ENCODE peak calls at places on chromosomes 11 and 22, in nine cellular contexts. One of them, this sample, is unnamed.

GRCh38 chr22:27941143-27941542 is 22.1 kb upstream of the PITPNB start:
- DNase-seq in COR-L47: no peak
- DNase-seq in activated naive CD4-positive, alpha-beta T cell treated with Interleukin-2 at 50 U/mL for 16 hours: no peak
- DNase-seq in NB4: no peak
- DNase-seq in amniotic stem cell: no peak
- DNase-seq in activated T-cell treated with anti-CD3 and anti-CD28 coated beads for 1 hour: no peak
- DNase-seq in choroid plexus epithelial cell: no peak
- DNase-seq in HEK293T: no peak
- DNase-seq in NCI-H510A treated with DMSO at 0.1 percent for 48 hours: no peak
- DNase-seq in this sample: no peak

GRCh38 chr11:130904380-130904779 is 11.9 kb downstream of the SNX19 start:
- DNase-seq in COR-L47: no peak
- DNase-seq in HEK293T: peak
- DNase-seq in amniotic stem cell: no peak
- DNase-seq in activated T-cell treated with anti-CD3 and anti-CD28 coated beads for 1 hour: no peak
- DNase-seq in NCI-H510A treated with DMSO at 0.1 percent for 48 hours: no peak
- DNase-seq in activated naive CD4-positive, alpha-beta T cell treated with Interleukin-2 at 50 U/mL for 16 hours: no peak
- DNase-seq in choroid plexus epithelial cell: peak
- DNase-seq in NB4: no peak
- DNase-seq in this sample: no peak

GRCh38 chr22:35966314-35967045 is 62.1 kb downstream of the RBFOX2 start:
- DNase-seq in NCI-H510A treated with DMSO at 0.1 percent for 48 hours: no peak
- DNase-seq in COR-L47: no peak
- DNase-seq in activated naive CD4-positive, alpha-beta T cell treated with Interleukin-2 at 50 U/mL for 16 hours: no peak
- DNase-seq in HEK293T: no peak
- DNase-seq in activated T-cell treated with anti-CD3 and anti-CD28 coated beads for 1 hour: no peak
- DNase-seq in amniotic stem cell: no peak
- DNase-seq in choroid plexus epithelial cell: no peak
- DNase-seq in NB4: no peak
- DNase-seq in this sample: no peak

GRCh38 chr22:31637938-31638618 is 23.9 kb downstream of the PISD start:
- DNase-seq in HEK293T: no peak
- DNase-seq in choroid plexus epithelial cell: no peak
- DNase-seq in activated naive CD4-positive, alpha-beta T cell treated with Interleukin-2 at 50 U/mL for 16 hours: no peak
- DNase-seq in NCI-H510A treated with DMSO at 0.1 percent for 48 hours: no peak
- DNase-seq in activated T-cell treated with anti-CD3 and anti-CD28 coated beads for 1 hour: no peak
- DNase-seq in amniotic stem cell: no peak
- DNase-seq in NB4: peak
- DNase-seq in COR-L47: no peak
- DNase-seq in this sample: no peak

GRCh38 chr22:20582171-20582511 is 74.7 kb downstream of the MED15 start:
- DNase-seq in amniotic stem cell: no peak
- DNase-seq in HEK293T: no peak
- DNase-seq in activated naive CD4-positive, alpha-beta T cell treated with Interleukin-2 at 50 U/mL for 16 hours: no peak
- DNase-seq in NCI-H510A treated with DMSO at 0.1 percent for 48 hours: no peak
- DNase-seq in choroid plexus epithelial cell: no peak
- DNase-seq in COR-L47: no peak
- DNase-seq in activated T-cell treated with anti-CD3 and anti-CD28 coated beads for 1 hour: no peak
- DNase-seq in NB4: no peak
- DNase-seq in this sample: no peak

GRCh38 chr11:62143727-62144126 is 19.9 kb downstream of the INCENP start:
- DNase-seq in activated naive CD4-positive, alpha-beta T cell treated with Interleukin-2 at 50 U/mL for 16 hours: no peak
- DNase-seq in amniotic stem cell: no peak
- DNase-seq in COR-L47: no peak
- DNase-seq in NCI-H510A treated with DMSO at 0.1 percent for 48 hours: no peak
- DNase-seq in NB4: no peak
- DNase-seq in HEK293T: no peak
- DNase-seq in activated T-cell treated with anti-CD3 and anti-CD28 coated beads for 1 hour: no peak
- DNase-seq in choroid plexus epithelial cell: no peak
- DNase-seq in this sample: no peak

GRCh38 chr11:69700278-69701140 is 3.3 kb downstream of the FGF19 start:
- DNase-seq in HEK293T: peak
- DNase-seq in amniotic stem cell: no peak
- DNase-seq in NB4: no peak
- DNase-seq in NCI-H510A treated with DMSO at 0.1 percent for 48 hours: peak
- DNase-seq in COR-L47: peak
- DNase-seq in activated T-cell treated with anti-CD3 and anti-CD28 coated beads for 1 hour: no peak
- DNase-seq in choroid plexus epithelial cell: peak
- DNase-seq in activated naive CD4-positive, alpha-beta T cell treated with Interleukin-2 at 50 U/mL for 16 hours: no peak
- DNase-seq in this sample: no peak

GRCh38 chr11:71117311-71117710 is 135.1 kb downstream of the SHANK2 start:
- DNase-seq in NCI-H510A treated with DMSO at 0.1 percent for 48 hours: no peak
- DNase-seq in COR-L47: no peak
- DNase-seq in activated naive CD4-positive, alpha-beta T cell treated with Interleukin-2 at 50 U/mL for 16 hours: no peak
- DNase-seq in NB4: no peak
- DNase-seq in choroid plexus epithelial cell: no peak
- DNase-seq in amniotic stem cell: no peak
- DNase-seq in activated T-cell treated with anti-CD3 and anti-CD28 coated beads for 1 hour: no peak
- DNase-seq in HEK293T: no peak
- DNase-seq in this sample: no peak

GRCh38 chr11:69949327-69949726 is 128.8 kb upstream of the ANO1 start:
- DNase-seq in choroid plexus epithelial cell: peak
- DNase-seq in COR-L47: no peak
- DNase-seq in NCI-H510A treated with DMSO at 0.1 percent for 48 hours: no peak
- DNase-seq in amniotic stem cell: peak
- DNase-seq in activated naive CD4-positive, alpha-beta T cell treated with Interleukin-2 at 50 U/mL for 16 hours: no peak
- DNase-seq in activated T-cell treated with anti-CD3 and anti-CD28 coated beads for 1 hour: no peak
- DNase-seq in HEK293T: no peak
- DNase-seq in NB4: no peak
- DNase-seq in this sample: no peak

GRCh38 chr22:36536717-36537116 is 7.8 kb upstream of the EIF3D start:
- DNase-seq in NCI-H510A treated with DMSO at 0.1 percent for 48 hours: peak
- DNase-seq in activated naive CD4-positive, alpha-beta T cell treated with Interleukin-2 at 50 U/mL for 16 hours: no peak
- DNase-seq in COR-L47: peak
- DNase-seq in HEK293T: no peak
- DNase-seq in activated T-cell treated with anti-CD3 and anti-CD28 coated beads for 1 hour: no peak
- DNase-seq in amniotic stem cell: no peak
- DNase-seq in choroid plexus epithelial cell: no peak
- DNase-seq in NB4: no peak
- DNase-seq in this sample: no peak

GRCh38 chr11:102639656-102640055 is 14.5 kb upstream of the MMP20 start:
- DNase-seq in COR-L47: no peak
- DNase-seq in activated T-cell treated with anti-CD3 and anti-CD28 coated beads for 1 hour: no peak
- DNase-seq in NCI-H510A treated with DMSO at 0.1 percent for 48 hours: no peak
- DNase-seq in HEK293T: no peak
- DNase-seq in amniotic stem cell: no peak
- DNase-seq in NB4: no peak
- DNase-seq in activated naive CD4-positive, alpha-beta T cell treated with Interleukin-2 at 50 U/mL for 16 hours: no peak
- DNase-seq in choroid plexus epithelial cell: no peak
- DNase-seq in this sample: no peak

GRCh38 chr11:125262825-125263218 is 98.3 kb downstream of the PKNOX2 start:
- DNase-seq in activated naive CD4-positive, alpha-beta T cell treated with Interleukin-2 at 50 U/mL for 16 hours: no peak
- DNase-seq in COR-L47: no peak
- DNase-seq in choroid plexus epithelial cell: peak
- DNase-seq in HEK293T: no peak
- DNase-seq in NCI-H510A treated with DMSO at 0.1 percent for 48 hours: no peak
- DNase-seq in activated T-cell treated with anti-CD3 and anti-CD28 coated beads for 1 hour: no peak
- DNase-seq in NB4: no peak
- DNase-seq in amniotic stem cell: no peak
- DNase-seq in this sample: no peak

GRCh38 chr11:130383363-130384168 is 44.8 kb downstream of the ADAMTS8 start:
- DNase-seq in choroid plexus epithelial cell: peak
- DNase-seq in NB4: peak
- DNase-seq in COR-L47: no peak
- DNase-seq in HEK293T: no peak
- DNase-seq in NCI-H510A treated with DMSO at 0.1 percent for 48 hours: no peak
- DNase-seq in activated naive CD4-positive, alpha-beta T cell treated with Interleukin-2 at 50 U/mL for 16 hours: no peak
- DNase-seq in amniotic stem cell: peak
- DNase-seq in activated T-cell treated with anti-CD3 and anti-CD28 coated beads for 1 hour: no peak
- DNase-seq in this sample: no peak

GRCh38 chr22:30416403-30416802 is 9.2 kb upstream of the MTFP1 start:
- DNase-seq in activated T-cell treated with anti-CD3 and anti-CD28 coated beads for 1 hour: no peak
- DNase-seq in COR-L47: no peak
- DNase-seq in NCI-H510A treated with DMSO at 0.1 percent for 48 hours: no peak
- DNase-seq in amniotic stem cell: no peak
- DNase-seq in choroid plexus epithelial cell: peak
- DNase-seq in activated naive CD4-positive, alpha-beta T cell treated with Interleukin-2 at 50 U/mL for 16 hours: no peak
- DNase-seq in NB4: no peak
- DNase-seq in HEK293T: no peak
- DNase-seq in this sample: no peak

GRCh38 chr22:33082221-33082620 is 24.0 kb upstream of the SYN3 start:
- DNase-seq in amniotic stem cell: no peak
- DNase-seq in COR-L47: no peak
- DNase-seq in HEK293T: no peak
- DNase-seq in activated naive CD4-positive, alpha-beta T cell treated with Interleukin-2 at 50 U/mL for 16 hours: no peak
- DNase-seq in choroid plexus epithelial cell: no peak
- DNase-seq in NCI-H510A treated with DMSO at 0.1 percent for 48 hours: no peak
- DNase-seq in NB4: no peak
- DNase-seq in activated T-cell treated with anti-CD3 and anti-CD28 coated beads for 1 hour: no peak
- DNase-seq in this sample: no peak

GRCh38 chr22:49767355-49768062 is 60.2 kb downstream of the BRD1 start:
- DNase-seq in NCI-H510A treated with DMSO at 0.1 percent for 48 hours: peak
- DNase-seq in NB4: peak
- DNase-seq in amniotic stem cell: no peak
- DNase-seq in activated T-cell treated with anti-CD3 and anti-CD28 coated beads for 1 hour: no peak
- DNase-seq in choroid plexus epithelial cell: peak
- DNase-seq in activated naive CD4-positive, alpha-beta T cell treated with Interleukin-2 at 50 U/mL for 16 hours: peak
- DNase-seq in HEK293T: peak
- DNase-seq in COR-L47: no peak
- DNase-seq in this sample: peak

GRCh38 chr11:13238879-13239514 is 38.6 kb upstream of the BMAL1 start:
- DNase-seq in activated T-cell treated with anti-CD3 and anti-CD28 coated beads for 1 hour: peak
- DNase-seq in COR-L47: peak
- DNase-seq in activated naive CD4-positive, alpha-beta T cell treated with Interleukin-2 at 50 U/mL for 16 hours: peak
- DNase-seq in HEK293T: peak
- DNase-seq in amniotic stem cell: no peak
- DNase-seq in NB4: peak
- DNase-seq in NCI-H510A treated with DMSO at 0.1 percent for 48 hours: peak
- DNase-seq in choroid plexus epithelial cell: peak
- DNase-seq in this sample: no peak

GRCh38 chr11:7638710-7639642 is 34.3 kb downstream of the CYB5R2 start:
- DNase-seq in NCI-H510A treated with DMSO at 0.1 percent for 48 hours: no peak
- DNase-seq in choroid plexus epithelial cell: no peak
- DNase-seq in HEK293T: no peak
- DNase-seq in amniotic stem cell: no peak
- DNase-seq in COR-L47: no peak
- DNase-seq in NB4: no peak
- DNase-seq in activated naive CD4-positive, alpha-beta T cell treated with Interleukin-2 at 50 U/mL for 16 hours: no peak
- DNase-seq in activated T-cell treated with anti-CD3 and anti-CD28 coated beads for 1 hour: no peak
- DNase-seq in this sample: no peak

GRCh38 chr11:78030429-78031325 is 7.6 kb upstream of the KCTD14 start:
- DNase-seq in amniotic stem cell: no peak
- DNase-seq in choroid plexus epithelial cell: peak
- DNase-seq in NCI-H510A treated with DMSO at 0.1 percent for 48 hours: peak
- DNase-seq in activated naive CD4-positive, alpha-beta T cell treated with Interleukin-2 at 50 U/mL for 16 hours: no peak
- DNase-seq in NB4: no peak
- DNase-seq in HEK293T: no peak
- DNase-seq in COR-L47: peak
- DNase-seq in activated T-cell treated with anti-CD3 and anti-CD28 coated beads for 1 hour: no peak
- DNase-seq in this sample: no peak

GRCh38 chr22:39556970-39557811 is 13.4 kb upstream of the CACNA1I start:
- DNase-seq in choroid plexus epithelial cell: peak
- DNase-seq in HEK293T: peak
- DNase-seq in activated T-cell treated with anti-CD3 and anti-CD28 coated beads for 1 hour: peak
- DNase-seq in NCI-H510A treated with DMSO at 0.1 percent for 48 hours: no peak
- DNase-seq in activated naive CD4-positive, alpha-beta T cell treated with Interleukin-2 at 50 U/mL for 16 hours: peak
- DNase-seq in amniotic stem cell: no peak
- DNase-seq in COR-L47: peak
- DNase-seq in NB4: no peak
- DNase-seq in this sample: no peak

GRCh38 chr11:88064097-88064705 is 111.0 kb downstream of the RAB38 start:
- DNase-seq in activated T-cell treated with anti-CD3 and anti-CD28 coated beads for 1 hour: no peak
- DNase-seq in COR-L47: no peak
- DNase-seq in choroid plexus epithelial cell: no peak
- DNase-seq in amniotic stem cell: no peak
- DNase-seq in HEK293T: no peak
- DNase-seq in activated naive CD4-positive, alpha-beta T cell treated with Interleukin-2 at 50 U/mL for 16 hours: no peak
- DNase-seq in NB4: no peak
- DNase-seq in NCI-H510A treated with DMSO at 0.1 percent for 48 hours: no peak
- DNase-seq in this sample: no peak

GRCh38 chr11:81700061-81700460 is 1033.6 kb downstream of the FAM181B start:
- DNase-seq in activated T-cell treated with anti-CD3 and anti-CD28 coated beads for 1 hour: no peak
- DNase-seq in NB4: no peak
- DNase-seq in activated naive CD4-positive, alpha-beta T cell treated with Interleukin-2 at 50 U/mL for 16 hours: no peak
- DNase-seq in HEK293T: no peak
- DNase-seq in COR-L47: no peak
- DNase-seq in amniotic stem cell: no peak
- DNase-seq in NCI-H510A treated with DMSO at 0.1 percent for 48 hours: no peak
- DNase-seq in choroid plexus epithelial cell: peak
- DNase-seq in this sample: no peak

GRCh38 chr11:70105369-70105754 is 27.2 kb downstream of the ANO1 start:
- DNase-seq in NCI-H510A treated with DMSO at 0.1 percent for 48 hours: no peak
- DNase-seq in amniotic stem cell: no peak
- DNase-seq in HEK293T: no peak
- DNase-seq in NB4: no peak
- DNase-seq in COR-L47: no peak
- DNase-seq in activated naive CD4-positive, alpha-beta T cell treated with Interleukin-2 at 50 U/mL for 16 hours: no peak
- DNase-seq in activated T-cell treated with anti-CD3 and anti-CD28 coated beads for 1 hour: no peak
- DNase-seq in choroid plexus epithelial cell: no peak
- DNase-seq in this sample: no peak

GRCh38 chr11:117546431-117547160 is 218.9 kb downstream of the CEP164 start:
- DNase-seq in choroid plexus epithelial cell: no peak
- DNase-seq in activated T-cell treated with anti-CD3 and anti-CD28 coated beads for 1 hour: no peak
- DNase-seq in NCI-H510A treated with DMSO at 0.1 percent for 48 hours: no peak
- DNase-seq in activated naive CD4-positive, alpha-beta T cell treated with Interleukin-2 at 50 U/mL for 16 hours: no peak
- DNase-seq in amniotic stem cell: no peak
- DNase-seq in COR-L47: no peak
- DNase-seq in NB4: no peak
- DNase-seq in HEK293T: no peak
- DNase-seq in this sample: no peak

GRCh38 chr22:49466926-49467590 is 360.6 kb downstream of the BRD1 start:
- DNase-seq in amniotic stem cell: no peak
- DNase-seq in COR-L47: no peak
- DNase-seq in HEK293T: no peak
- DNase-seq in NCI-H510A treated with DMSO at 0.1 percent for 48 hours: no peak
- DNase-seq in choroid plexus epithelial cell: no peak
- DNase-seq in activated T-cell treated with anti-CD3 and anti-CD28 coated beads for 1 hour: no peak
- DNase-seq in activated naive CD4-positive, alpha-beta T cell treated with Interleukin-2 at 50 U/mL for 16 hours: no peak
- DNase-seq in NB4: no peak
- DNase-seq in this sample: no peak

GRCh38 chr22:33512961-33513360 is 407.3 kb downstream of the LARGE1 start:
- DNase-seq in amniotic stem cell: no peak
- DNase-seq in NCI-H510A treated with DMSO at 0.1 percent for 48 hours: no peak
- DNase-seq in choroid plexus epithelial cell: no peak
- DNase-seq in COR-L47: no peak
- DNase-seq in NB4: no peak
- DNase-seq in HEK293T: no peak
- DNase-seq in activated T-cell treated with anti-CD3 and anti-CD28 coated beads for 1 hour: no peak
- DNase-seq in activated naive CD4-positive, alpha-beta T cell treated with Interleukin-2 at 50 U/mL for 16 hours: no peak
- DNase-seq in this sample: no peak

GRCh38 chr22:24796860-24797259 is 9.2 kb upstream of the SGSM1 start:
- DNase-seq in choroid plexus epithelial cell: no peak
- DNase-seq in amniotic stem cell: no peak
- DNase-seq in HEK293T: no peak
- DNase-seq in NCI-H510A treated with DMSO at 0.1 percent for 48 hours: no peak
- DNase-seq in activated T-cell treated with anti-CD3 and anti-CD28 coated beads for 1 hour: no peak
- DNase-seq in NB4: no peak
- DNase-seq in COR-L47: no peak
- DNase-seq in activated naive CD4-positive, alpha-beta T cell treated with Interleukin-2 at 50 U/mL for 16 hours: no peak
- DNase-seq in this sample: no peak

GRCh38 chr11:82494988-82495432 is 238.7 kb downstream of the FAM181B start:
- DNase-seq in COR-L47: peak
- DNase-seq in NB4: peak
- DNase-seq in activated T-cell treated with anti-CD3 and anti-CD28 coated beads for 1 hour: no peak
- DNase-seq in HEK293T: peak
- DNase-seq in choroid plexus epithelial cell: no peak
- DNase-seq in amniotic stem cell: no peak
- DNase-seq in activated naive CD4-positive, alpha-beta T cell treated with Interleukin-2 at 50 U/mL for 16 hours: no peak
- DNase-seq in NCI-H510A treated with DMSO at 0.1 percent for 48 hours: peak
- DNase-seq in this sample: no peak

GRCh38 chr11:100592619-100593309 is 94.3 kb upstream of the ARHGAP42 start:
- DNase-seq in activated T-cell treated with anti-CD3 and anti-CD28 coated beads for 1 hour: no peak
- DNase-seq in HEK293T: no peak
- DNase-seq in choroid plexus epithelial cell: no peak
- DNase-seq in activated naive CD4-positive, alpha-beta T cell treated with Interleukin-2 at 50 U/mL for 16 hours: no peak
- DNase-seq in COR-L47: no peak
- DNase-seq in NCI-H510A treated with DMSO at 0.1 percent for 48 hours: no peak
- DNase-seq in NB4: no peak
- DNase-seq in amniotic stem cell: no peak
- DNase-seq in this sample: no peak

GRCh38 chr11:61645179-61645868 is 34.9 kb upstream of the DAGLA start:
- DNase-seq in activated T-cell treated with anti-CD3 and anti-CD28 coated beads for 1 hour: no peak
- DNase-seq in NCI-H510A treated with DMSO at 0.1 percent for 48 hours: peak
- DNase-seq in activated naive CD4-positive, alpha-beta T cell treated with Interleukin-2 at 50 U/mL for 16 hours: no peak
- DNase-seq in NB4: peak
- DNase-seq in amniotic stem cell: no peak
- DNase-seq in choroid plexus epithelial cell: no peak
- DNase-seq in HEK293T: no peak
- DNase-seq in COR-L47: no peak
- DNase-seq in this sample: no peak

GRCh38 chr11:11777897-11778296 is 63.9 kb upstream of the USP47 start:
- DNase-seq in NCI-H510A treated with DMSO at 0.1 percent for 48 hours: no peak
- DNase-seq in choroid plexus epithelial cell: no peak
- DNase-seq in COR-L47: no peak
- DNase-seq in activated naive CD4-positive, alpha-beta T cell treated with Interleukin-2 at 50 U/mL for 16 hours: no peak
- DNase-seq in HEK293T: no peak
- DNase-seq in activated T-cell treated with anti-CD3 and anti-CD28 coated beads for 1 hour: no peak
- DNase-seq in amniotic stem cell: no peak
- DNase-seq in NB4: no peak
- DNase-seq in this sample: no peak

This sample was measured in GM12878.